ENCODE peak calls at places on chromosomes 13 and 19, in nine cellular contexts. H is cardiac muscle cell, M is A673, F is colonic mucosa, O is K562, K is left lung, J is OCI-LY7, B is AG09309, U is lower lobe of right lung. X is an unnamed sample.

GRCh38 chr19:10533656-10534386 is 9.9 kb upstream of the ATG4D start:
- DNase-seq in U (no peak), B (peak), M (no peak), K (no peak), F (no peak), J (no peak), O (no peak), H (no peak), X (peak)

GRCh38 chr19:2081873-2082810 is 14.0 kb downstream of the MOB3A start:
- DNase-seq in M (no peak), F (no peak), O (no peak), H (no peak), B (no peak), J (peak), K (peak), U (peak), X (no peak)

GRCh38 chr13:35256459-35257148 is 219.9 kb downstream of the MAB21L1 start:
- DNase-seq in O (no peak), F (no peak), B (no peak), H (no peak), U (no peak), J (no peak), K (peak), M (no peak), X (no peak)

GRCh38 chr19:19342086-19343015 is 21.7 kb downstream of the MAU2 start:
- DNase-seq in U (peak), M (peak), K (peak), O (peak), J (peak), F (peak), B (no peak), H (peak), X (peak)

GRCh38 chr13:28022848-28023518 is 34.5 kb upstream of the URAD start:
- DNase-seq in B (no peak), J (no peak), H (peak), M (no peak), U (no peak), K (no peak), F (no peak), O (no peak), X (peak)

GRCh38 chr13:30869491-30869890 is 36.6 kb upstream of the MEDAG start:
- DNase-seq in K (no peak), B (no peak), H (no peak), M (no peak), F (no peak), J (no peak), U (no peak), O (no peak), X (peak)

GRCh38 chr13:102608944-102609343 is 12.2 kb downstream of the TPP2 start:
- DNase-seq in K (no peak), B (no peak), F (no peak), J (no peak), U (no peak), M (no peak), O (no peak), H (no peak), X (no peak)

GRCh38 chr13:101869553-101869952 is 417.1 kb downstream of the ITGBL1 start:
- DNase-seq in K (no peak), J (no peak), B (no peak), F (no peak), H (no peak), U (no peak), O (no peak), M (no peak), X (peak)

GRCh38 chr13:51811920-51812328 is 8.0 kb upstream of the DHRS12 start:
- DNase-seq in O (peak), U (no peak), H (no peak), J (peak), F (no peak), M (no peak), B (no peak), K (no peak), X (no peak)

GRCh38 chr19:11504502-11505031 is 1.1 kb downstream of the ZNF653 start:
- DNase-seq in M (no peak), K (no peak), H (no peak), U (no peak), F (no peak), O (no peak), J (no peak), B (no peak), X (no peak)

GRCh38 chr13:99768986-99769385 is 202.6 kb downstream of the ZIC5 start:
- DNase-seq in J (no peak), K (no peak), H (no peak), O (no peak), M (no peak), B (no peak), F (no peak), U (no peak), X (no peak)

GRCh38 chr13:99765869-99766268 is 205.7 kb downstream of the ZIC5 start:
- DNase-seq in H (no peak), U (no peak), K (no peak), B (no peak), J (no peak), F (no peak), O (no peak), M (no peak), X (no peak)

GRCh38 chr13:99766641-99767045 is 204.9 kb downstream of the ZIC5 start:
- DNase-seq in O (no peak), H (no peak), K (no peak), M (peak), F (no peak), J (no peak), B (no peak), U (no peak), X (peak)
- TF ChIP-seq CTCF in O (no peak), H (no peak), K (no peak), M (peak), F (no peak), J (peak), B (peak), U (no peak), X (peak)

GRCh38 chr19:50312967-50313811 is 16.0 kb downstream of the KCNC3 start:
- DNase-seq in M (no peak), H (no peak), U (no peak), F (no peak), O (no peak), J (no peak), K (peak), B (no peak), X (no peak)

GRCh38 chr19:50310759-50311465 is 18.3 kb downstream of the KCNC3 start:
- DNase-seq in U (no peak), H (no peak), B (no peak), M (no peak), O (no peak), J (no peak), F (no peak), K (no peak), X (no peak)

GRCh38 chr19:50313812-50314536 is 15.2 kb downstream of the KCNC3 start:
- DNase-seq in K (peak), U (no peak), F (no peak), J (no peak), O (no peak), M (no peak), H (peak), B (no peak), X (no peak)

GRCh38 chr19:50309396-50310125 is 19.6 kb downstream of the KCNC3 start:
- DNase-seq in J (no peak), M (no peak), H (no peak), K (peak), U (no peak), O (no peak), F (no peak), B (no peak), X (no peak)

DNA sequence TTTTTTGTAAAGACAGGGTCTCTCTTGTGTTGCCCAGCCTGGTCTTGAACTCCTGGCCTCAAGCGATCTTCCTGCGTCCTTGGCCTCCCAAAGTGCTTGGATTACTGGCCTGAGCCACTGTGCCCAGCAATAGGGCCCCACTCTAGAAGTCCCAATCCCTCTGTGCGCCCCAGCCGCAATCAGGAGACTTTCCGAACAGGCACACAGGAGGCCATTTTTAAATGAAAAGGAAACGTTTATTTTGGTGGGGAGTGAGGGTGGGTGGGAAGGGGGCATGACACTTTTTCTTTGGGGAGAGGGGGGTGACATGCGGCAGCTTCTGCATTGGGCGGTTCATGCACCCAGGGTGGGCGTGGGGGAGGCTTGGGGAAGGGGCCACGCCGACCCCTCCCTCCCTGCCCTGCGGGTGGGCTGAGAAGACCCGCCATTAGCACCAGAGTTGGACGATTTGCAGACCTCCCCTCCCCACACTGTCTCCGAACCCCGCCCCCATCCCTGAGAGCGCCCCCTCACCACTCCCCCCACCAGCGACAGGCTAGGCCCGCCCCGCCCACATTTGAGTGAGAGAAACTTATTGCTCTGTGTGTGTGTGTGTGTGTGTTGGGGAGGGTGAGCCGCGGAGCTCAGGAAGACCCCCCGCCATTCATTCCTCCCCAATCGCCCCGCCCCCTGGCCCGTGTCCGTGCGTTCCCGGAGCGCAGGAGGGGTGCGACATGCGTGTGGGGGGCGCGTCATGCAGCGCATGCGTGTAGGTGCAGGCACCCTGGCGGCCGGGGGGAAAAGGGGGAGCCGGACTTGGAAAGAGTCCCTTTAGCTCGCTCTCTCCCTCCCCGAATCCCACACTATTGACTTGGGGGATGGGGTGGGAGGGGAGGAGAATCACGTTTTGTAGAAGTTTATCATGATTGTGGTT is 17.2 kb downstream of the KCNC3 start:
- DNase-seq in F (no peak), K (peak), J (no peak), H (peak), M (peak), U (no peak), O (peak), B (no peak), X (no peak)
- H3K4me3 ChIP-seq in F (no peak), K (no peak), J (no peak), H (peak), M (peak), U (no peak), O (peak), B (no peak), X (no peak)

GRCh38 chr13:44879452-44880058 is 109.7 kb downstream of the NUFIP1 start:
- DNase-seq in J (peak), K (no peak), U (no peak), F (peak), B (no peak), M (peak), H (no peak), O (peak), X (peak)
- TF ChIP-seq CTCF in J (peak), K (no peak), U (peak), F (no peak), B (peak), M (peak), H (peak), O (no peak), X (peak)

GRCh38 chr13:110336108-110336507 is 29.0 kb downstream of the COL4A2 start:
- DNase-seq in B (no peak), U (no peak), H (no peak), O (no peak), K (no peak), F (no peak), M (no peak), J (no peak), X (no peak)

GRCh38 chr13:110334841-110335490 is 27.9 kb downstream of the COL4A2 start:
- DNase-seq in K (no peak), B (no peak), M (peak), U (no peak), O (no peak), F (no peak), J (no peak), H (no peak), X (peak)

GRCh38 chr13:110334256-110334655 is 27.2 kb downstream of the COL4A2 start:
- DNase-seq in M (no peak), J (no peak), K (no peak), B (no peak), U (no peak), F (no peak), O (no peak), H (no peak), X (peak)

GRCh38 chr13:110332750-110333149 is 25.7 kb downstream of the COL4A2 start:
- DNase-seq in F (no peak), M (no peak), H (no peak), U (no peak), J (no peak), B (no peak), O (no peak), K (no peak), X (peak)

GRCh38 chr13:110333837-110334236 is 26.8 kb downstream of the COL4A2 start:
- DNase-seq in U (no peak), H (no peak), M (no peak), J (no peak), B (no peak), O (no peak), F (no peak), K (no peak), X (no peak)
- H3K4me3 ChIP-seq in U (no peak), H (no peak), M (no peak), J (no peak), B (no peak), O (no peak), F (no peak), K (no peak), X (no peak)

DNA sequence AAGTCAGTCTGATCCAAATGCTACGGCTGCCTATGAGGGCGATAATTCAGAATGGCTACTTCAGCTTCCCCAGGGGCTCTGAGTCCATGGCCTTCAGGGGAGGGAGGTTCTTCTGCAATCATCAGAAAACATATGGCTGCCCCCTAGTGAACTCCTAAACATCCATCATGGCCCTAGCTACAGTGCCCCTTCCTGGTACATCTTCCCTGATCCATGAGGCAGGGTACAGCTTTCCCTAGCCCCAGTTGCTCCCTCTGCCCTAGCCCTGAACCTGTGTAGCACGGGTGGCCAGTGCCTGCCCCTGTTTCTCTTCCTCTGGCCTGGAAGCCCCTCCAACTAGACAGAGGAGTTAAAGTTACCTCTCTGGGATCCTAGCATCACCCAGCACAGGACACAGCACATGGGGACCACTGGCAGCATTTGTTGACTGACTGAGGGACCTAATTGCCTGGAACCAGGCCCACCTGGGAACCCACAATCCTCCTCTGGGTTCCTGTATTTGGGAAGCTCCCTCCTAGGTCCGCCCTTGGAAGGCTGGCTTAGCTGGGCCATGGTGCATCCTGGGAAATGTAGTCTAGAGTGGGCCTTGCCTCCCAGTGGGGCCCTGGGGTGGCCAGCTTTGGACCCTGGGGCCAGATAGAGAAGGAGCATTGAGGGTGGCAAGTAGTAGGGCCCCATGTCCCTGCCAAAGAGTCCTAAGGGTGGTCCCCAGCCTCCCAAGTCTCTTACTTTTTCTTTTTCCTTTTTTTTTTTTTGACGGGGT is 17.7 kb upstream of the SEMA6B start:
- DNase-seq in B (no peak), J (no peak), U (no peak), K (no peak), F (no peak), M (no peak), O (peak), H (no peak), X (peak)
- TF ChIP-seq CTCF in B (no peak), J (no peak), U (no peak), K (no peak), F (no peak), M (no peak), O (no peak), H (no peak), X (no peak)

DNA sequence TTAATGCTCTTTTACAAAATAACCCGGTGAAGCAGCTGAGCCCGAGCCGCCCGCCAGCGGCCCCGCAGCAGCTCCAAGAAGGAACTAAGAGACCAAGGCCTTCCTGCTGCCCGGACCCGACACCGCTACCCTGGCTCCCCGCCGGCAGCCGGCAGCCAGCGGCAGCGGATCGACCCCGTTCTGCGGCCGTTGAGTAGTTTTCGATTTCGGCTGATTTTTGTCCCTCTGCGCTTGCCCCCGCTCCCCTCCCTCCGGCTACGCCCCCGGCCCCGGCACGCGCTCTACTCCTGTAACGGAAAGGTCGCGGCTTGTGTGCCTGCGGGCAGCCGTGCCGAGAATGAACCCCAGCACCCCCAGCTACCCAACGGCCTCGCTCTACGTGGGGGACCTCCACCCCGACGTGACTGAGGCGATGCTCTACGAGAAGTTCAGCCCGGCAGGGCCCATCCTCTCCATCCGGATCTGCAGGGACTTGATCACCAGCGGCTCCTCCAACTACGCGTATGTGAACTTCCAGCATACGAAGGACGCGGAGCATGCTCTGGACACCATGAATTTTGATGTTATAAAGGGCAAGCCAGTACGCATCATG is at the start of gene PABPC3:
- DNase-seq in F (no peak), O (no peak), H (no peak), J (no peak), B (no peak), M (no peak), U (no peak), K (peak), X (no peak)
- H3K4me3 ChIP-seq in F (no peak), O (no peak), H (no peak), J (no peak), B (peak), M (no peak), U (peak), K (no peak), X (peak)

DNA sequence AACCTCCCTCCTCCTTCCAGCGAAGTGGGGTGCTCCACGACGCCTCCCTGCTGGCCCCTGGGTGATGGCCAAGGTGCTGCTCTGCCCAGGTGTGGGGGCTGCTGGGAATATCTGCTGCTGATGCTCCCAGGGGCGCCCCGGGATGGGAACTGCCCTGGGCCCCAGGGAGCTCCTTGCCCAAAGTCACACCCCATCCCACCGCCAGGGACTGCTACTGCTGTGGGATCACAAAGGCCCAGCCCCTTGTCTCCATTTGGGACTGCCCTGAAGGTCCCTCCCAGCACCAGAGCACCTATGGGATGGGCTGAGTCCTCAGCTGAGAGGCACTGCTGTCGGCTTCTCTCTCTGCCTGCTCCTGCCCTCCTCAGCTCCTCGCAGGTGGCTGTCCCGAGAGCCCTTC is 19.0 kb downstream of the CHST8 start:
- DNase-seq in M (no peak), K (no peak), U (peak), B (no peak), F (no peak), J (no peak), O (no peak), H (no peak), X (no peak)
- TF ChIP-seq CTCF in M (no peak), K (no peak), U (no peak), B (no peak), F (no peak), J (no peak), O (no peak), H (no peak), X (no peak)